ENCODE peak calls at places on chromosomes 6 and 20, in nine cellular contexts. O is naive thymus-derived CD4-positive, alpha-beta T cell; Q is CD8-positive, alpha-beta memory T cell; S is endothelial cell of umbilical vein; B is A673; X is tibial nerve; A is adrenal gland; K is endodermal cell; N is left ventricle myocardium inferior. H is an unnamed sample. For H3K36me3, the result is how much of the 10 kb centered on the place peaks cover.

GRCh38 chr20:17673082-17673481 is 9.0 kb downstream of the RRBP1 start:
- DNase-seq in K (no peak), S (no peak), X (no peak), N (no peak), Q (no peak), O (no peak), A (no peak), B (no peak), H (no peak)

GRCh38 chr6:34057191-34057590 is 88.7 kb downstream of the GRM4 start:
- DNase-seq in X (no peak), Q (no peak), B (no peak), O (no peak), A (no peak), N (no peak), S (no peak), K (no peak), H (no peak)

GRCh38 chr6:85464722-85465150 is 14.9 kb downstream of the NT5E start:
- DNase-seq in A (no peak), S (peak), B (peak), N (no peak), Q (no peak), O (no peak), X (no peak), K (peak), H (peak)

GRCh38 chr20:63769891-63770474 is 30.4 kb downstream of the SLC2A4RG start:
- DNase-seq in S (no peak), O (no peak), A (no peak), N (no peak), B (no peak), K (no peak), X (no peak), Q (no peak), H (no peak)

GRCh38 chr6:92341224-92341623 is 1078.1 kb downstream of the EPHA7 start:
- DNase-seq in X (no peak), A (no peak), N (no peak), K (no peak), Q (no peak), O (no peak), S (no peak), B (no peak), H (no peak)

GRCh38 chr20:45114465-45115385 is at the start of gene WFDC5:
- DNase-seq in N (no peak), X (no peak), K (peak), B (no peak), O (no peak), Q (no peak), S (no peak), A (no peak), H (no peak)

GRCh38 chr6:142381845-142382378 is 80.1 kb downstream of the ADGRG6 start:
- DNase-seq in K (no peak), Q (no peak), O (no peak), X (no peak), B (no peak), S (no peak), A (no peak), N (no peak), H (no peak)

GRCh38 chr6:119322715-119323350 is 26.7 kb downstream of the MAN1A1 start:
- DNase-seq in K (no peak), O (peak), X (no peak), Q (peak), A (no peak), B (no peak), S (no peak), N (no peak), H (no peak)

GRCh38 chr20:38434310-38434741 is 802 bp downstream of the SNHG17 start:
- DNase-seq in K (peak), A (peak), X (no peak), O (peak), B (peak), N (no peak), S (peak), Q (peak), H (no peak)

GRCh38 chr6:5151955-5152401 is 66.8 kb downstream of the PPP1R3G start:
- DNase-seq in A (no peak), B (no peak), S (no peak), K (no peak), Q (no peak), O (no peak), N (no peak), X (no peak), H (no peak)

GRCh38 chr6:110055387-110055735 is 77.2 kb downstream of the GPR6 start:
- DNase-seq in B (peak), K (peak), A (no peak), N (no peak), Q (no peak), O (no peak), S (no peak), X (no peak), H (no peak)

GRCh38 chr20:34491932-34492509 is 24.2 kb upstream of the DYNLRB1 start:
- DNase-seq in Q (no peak), O (no peak), B (no peak), X (no peak), A (no peak), N (no peak), K (no peak), S (no peak), H (no peak)

GRCh38 chr6:160391419-160392116 is 43.4 kb downstream of the SLC22A3 start:
- DNase-seq in S (no peak), A (peak), O (no peak), K (no peak), Q (no peak), X (no peak), N (no peak), B (no peak), H (no peak)

GRCh38 chr6:56172144-56172543 is 75.2 kb downstream of the COL21A1 start:
- DNase-seq in O (no peak), N (no peak), A (no peak), S (peak), X (no peak), K (no peak), B (no peak), Q (no peak), H (no peak)

GRCh38 chr6:109349419-109349987 is 32.8 kb downstream of the CD164 start:
- DNase-seq in K (no peak), N (no peak), B (peak), X (no peak), O (no peak), Q (no peak), S (peak), A (peak), H (no peak)

GRCh38 chr20:7454047-7454446 is 486.2 kb downstream of the HAO1 start:
- DNase-seq in O (no peak), S (no peak), A (no peak), N (no peak), B (no peak), K (no peak), X (no peak), Q (no peak), H (no peak)

GRCh38 chr6:137389150-137389664 is 105.0 kb downstream of the OLIG3 start:
- DNase-seq in K (no peak), Q (peak), X (no peak), O (peak), B (peak), S (no peak), N (no peak), A (no peak), H (no peak)

GRCh38 chr6:156242206-156242605 is 535.0 kb upstream of the ARID1B start:
- DNase-seq in N (no peak), B (no peak), Q (no peak), K (no peak), S (no peak), O (no peak), A (no peak), X (no peak), H (no peak)
- H3K36me3 ChIP-seq in N (under half), B (under half), Q (under half), K (under half), S (under half), O (under half), A (under half), X (under half), H (under half)

DNA sequence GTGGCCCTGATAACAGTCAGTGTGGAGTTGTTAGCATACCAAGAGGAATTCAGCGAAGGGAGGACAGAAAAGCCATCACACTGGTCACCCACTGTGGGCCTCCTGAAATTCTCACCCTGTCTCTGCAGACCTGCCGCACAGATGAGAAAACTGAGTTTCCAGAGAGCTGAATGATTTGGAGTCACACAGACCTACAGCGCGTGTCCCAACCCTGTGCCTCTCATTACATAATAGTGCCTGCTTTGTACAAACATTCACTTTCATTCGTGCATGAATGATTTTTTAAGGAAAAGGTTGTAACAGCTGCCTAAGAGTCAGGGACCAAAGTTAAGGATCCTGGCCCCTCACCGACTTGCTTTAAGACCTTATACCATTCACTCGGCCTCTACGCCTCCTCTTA is 62.7 kb downstream of the THBS2 start:
- DNase-seq in N (no peak), Q (no peak), X (no peak), A (no peak), S (no peak), B (no peak), K (no peak), O (no peak), H (no peak)
- H3K27ac ChIP-seq in N (peak), Q (no peak), X (no peak), A (peak), S (no peak), B (no peak), K (no peak), O (no peak), H (no peak)

GRCh38 chr20:35732644-35732982 is 9.4 kb downstream of the RBM39 start:
- DNase-seq in S (no peak), O (no peak), Q (no peak), K (no peak), N (no peak), X (no peak), B (no peak), A (no peak), H (no peak)
- H3K36me3 ChIP-seq in S (half or more), O (half or more), Q (half or more), K (half or more), N (half or more), X (half or more), B (half or more), A (half or more), H (half or more)

DNA sequence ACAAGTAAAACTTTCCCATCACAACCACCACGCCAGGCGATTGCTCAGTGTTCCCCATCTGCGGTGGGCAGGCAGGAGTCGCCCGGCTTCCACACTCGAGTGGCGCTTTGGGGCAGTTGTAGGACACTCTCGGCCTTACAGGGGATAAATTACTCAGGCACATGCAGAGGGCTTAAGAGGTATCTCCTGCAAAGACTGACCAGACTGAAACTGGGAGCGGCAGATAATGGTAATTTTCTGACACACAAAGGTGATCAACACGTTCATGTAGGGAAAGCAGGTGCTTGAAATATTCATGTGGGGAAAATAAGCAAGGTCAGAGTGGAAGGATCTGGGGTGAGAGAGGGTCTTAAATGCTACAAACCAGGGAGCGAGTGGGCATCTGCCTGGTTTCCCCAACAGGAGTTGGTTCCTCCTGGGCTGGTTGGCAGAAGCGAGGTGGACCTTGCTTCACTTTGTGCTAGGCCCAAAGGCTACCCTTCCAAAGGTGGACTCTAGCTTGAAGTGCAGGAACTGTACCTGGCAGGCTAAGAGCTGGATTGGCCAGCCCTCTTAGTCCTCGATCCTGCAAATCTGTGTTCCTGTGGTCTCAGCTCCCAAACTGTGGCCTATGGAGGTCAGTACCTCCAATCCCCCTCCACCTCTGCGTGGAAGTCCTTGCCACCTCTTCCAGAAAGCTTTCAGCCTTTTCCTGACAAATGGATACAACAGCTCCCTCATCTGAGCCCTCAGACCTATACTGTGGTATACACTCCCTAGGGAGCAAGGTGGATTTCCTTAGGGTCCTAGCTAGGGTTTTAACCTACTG is 16.7 kb downstream of the PLAGL2 start:
- DNase-seq in N (no peak), K (peak), O (no peak), A (no peak), B (no peak), X (no peak), Q (no peak), S (peak), H (no peak)
- H3K27ac ChIP-seq in N (peak), K (peak), O (peak), A (peak), B (peak), X (peak), Q (peak), S (no peak), H (peak)

GRCh38 chr20:46371656-46372055 is 34.8 kb downstream of the ELMO2 start:
- DNase-seq in B (no peak), X (no peak), A (no peak), S (no peak), Q (no peak), O (no peak), N (no peak), K (no peak), H (no peak)

GRCh38 chr20:46367234-46367633 is 39.2 kb downstream of the ELMO2 start:
- DNase-seq in X (no peak), B (no peak), O (no peak), N (no peak), Q (no peak), K (no peak), S (no peak), A (no peak), H (no peak)

GRCh38 chr20:46367967-46368901 is 38.2 kb downstream of the ELMO2 start:
- DNase-seq in Q (no peak), S (no peak), K (no peak), O (no peak), N (no peak), X (no peak), B (no peak), A (peak), H (no peak)

GRCh38 chr20:46366826-46367225 is 39.6 kb downstream of the ELMO2 start:
- DNase-seq in S (no peak), A (no peak), O (no peak), N (no peak), B (no peak), X (no peak), K (no peak), Q (no peak), H (no peak)

GRCh38 chr20:46368902-46369268 is 37.5 kb downstream of the ELMO2 start:
- DNase-seq in B (no peak), X (no peak), A (no peak), N (no peak), Q (no peak), S (no peak), K (no peak), O (no peak), H (no peak)
- H3K36me3 ChIP-seq in B (under half), X (half or more), A (half or more), N (half or more), Q (half or more), S (under half), K (half or more), O (under half), H (under half)

DNA sequence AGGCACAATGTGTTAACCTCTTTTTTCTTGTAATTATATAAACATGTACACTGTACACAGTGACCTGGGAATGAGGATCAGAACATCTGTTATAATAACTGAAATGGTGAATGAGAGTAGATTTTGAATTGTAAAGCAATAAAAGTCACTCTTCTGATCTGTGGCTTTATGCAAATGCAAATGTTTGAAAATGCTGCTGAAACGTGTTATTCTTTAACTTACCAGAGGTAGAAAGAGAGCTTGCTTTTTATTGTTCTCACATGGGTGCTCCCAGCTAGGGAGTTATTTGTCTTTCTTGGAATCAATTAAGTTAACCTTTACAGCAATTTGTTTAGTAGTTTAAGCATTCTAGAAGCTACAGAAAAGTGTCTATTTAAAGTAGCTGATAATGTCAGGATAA is 213.8 kb downstream of the GRIK2 start:
- DNase-seq in X (no peak), Q (no peak), O (no peak), N (no peak), A (no peak), K (no peak), B (no peak), S (no peak), H (no peak)
- H3K27ac ChIP-seq in X (no peak), Q (no peak), O (no peak), N (no peak), A (no peak), K (no peak), B (no peak), S (no peak), H (no peak)

GRCh38 chr6:144530118-144530517 is 245.0 kb downstream of the UTRN start:
- DNase-seq in A (no peak), S (no peak), O (no peak), K (no peak), Q (no peak), N (no peak), X (no peak), B (no peak), H (no peak)

GRCh38 chr6:144534123-144534676 is 249.1 kb downstream of the UTRN start:
- DNase-seq in B (no peak), K (no peak), A (no peak), S (no peak), O (no peak), X (no peak), Q (no peak), N (no peak), H (no peak)

GRCh38 chr6:144528605-144529425 is 243.7 kb downstream of the UTRN start:
- DNase-seq in N (no peak), Q (no peak), S (no peak), O (no peak), B (peak), K (peak), X (no peak), A (no peak), H (no peak)
- H3K36me3 ChIP-seq in N (half or more), Q (under half), S (under half), O (under half), B (under half), K (half or more), X (half or more), A (under half), H (under half)

DNA sequence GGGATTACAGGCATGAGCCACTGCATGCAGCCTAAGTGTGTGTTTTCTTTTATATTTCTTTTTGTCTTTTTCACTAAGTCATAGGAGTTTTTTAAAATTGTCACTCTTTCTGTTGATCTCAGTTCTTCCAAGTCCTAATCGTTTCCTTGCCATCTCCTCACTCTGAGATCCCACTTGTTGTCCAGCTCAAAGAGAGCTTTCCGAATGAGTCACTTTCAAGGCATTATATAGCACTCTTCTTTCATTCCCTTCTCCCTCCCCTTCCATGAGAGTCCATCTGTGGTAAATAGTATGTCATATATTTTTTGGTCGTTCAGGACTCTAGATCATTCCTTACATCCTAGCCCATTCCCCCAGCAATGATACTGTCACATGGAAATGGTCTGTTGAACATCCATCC is 4.3 kb downstream of the VAPB start:
- DNase-seq in K (no peak), A (no peak), N (no peak), B (no peak), Q (no peak), O (no peak), X (no peak), S (no peak), H (no peak)
- H3K27ac ChIP-seq in K (no peak), A (no peak), N (no peak), B (no peak), Q (no peak), O (no peak), X (no peak), S (no peak), H (no peak)

DNA sequence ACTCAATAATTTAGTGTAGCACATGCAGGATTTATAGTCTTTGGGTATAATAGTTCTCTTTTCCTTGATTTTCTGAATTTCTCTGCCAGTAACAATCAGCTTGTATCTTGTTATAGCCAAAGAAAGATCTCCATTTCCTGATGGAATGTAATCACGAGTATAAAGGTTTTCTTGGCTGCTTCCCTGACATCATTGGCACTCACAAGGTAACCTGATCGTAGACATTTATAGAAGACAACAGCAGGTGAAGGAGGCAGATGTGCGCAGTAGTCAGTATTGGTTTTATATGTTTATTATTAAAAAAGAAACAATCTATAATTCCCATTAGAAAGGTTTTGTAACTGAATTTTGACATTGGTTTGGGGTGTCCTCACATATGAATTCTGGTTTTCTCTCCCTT is 44.3 kb upstream of the SYNJ2 start:
- DNase-seq in B (no peak), Q (no peak), K (no peak), O (no peak), X (no peak), A (no peak), N (no peak), S (no peak), H (no peak)
- H3K36me3 ChIP-seq in B (under half), Q (under half), K (half or more), O (under half), X (half or more), A (half or more), N (half or more), S (under half), H (half or more)

DNA sequence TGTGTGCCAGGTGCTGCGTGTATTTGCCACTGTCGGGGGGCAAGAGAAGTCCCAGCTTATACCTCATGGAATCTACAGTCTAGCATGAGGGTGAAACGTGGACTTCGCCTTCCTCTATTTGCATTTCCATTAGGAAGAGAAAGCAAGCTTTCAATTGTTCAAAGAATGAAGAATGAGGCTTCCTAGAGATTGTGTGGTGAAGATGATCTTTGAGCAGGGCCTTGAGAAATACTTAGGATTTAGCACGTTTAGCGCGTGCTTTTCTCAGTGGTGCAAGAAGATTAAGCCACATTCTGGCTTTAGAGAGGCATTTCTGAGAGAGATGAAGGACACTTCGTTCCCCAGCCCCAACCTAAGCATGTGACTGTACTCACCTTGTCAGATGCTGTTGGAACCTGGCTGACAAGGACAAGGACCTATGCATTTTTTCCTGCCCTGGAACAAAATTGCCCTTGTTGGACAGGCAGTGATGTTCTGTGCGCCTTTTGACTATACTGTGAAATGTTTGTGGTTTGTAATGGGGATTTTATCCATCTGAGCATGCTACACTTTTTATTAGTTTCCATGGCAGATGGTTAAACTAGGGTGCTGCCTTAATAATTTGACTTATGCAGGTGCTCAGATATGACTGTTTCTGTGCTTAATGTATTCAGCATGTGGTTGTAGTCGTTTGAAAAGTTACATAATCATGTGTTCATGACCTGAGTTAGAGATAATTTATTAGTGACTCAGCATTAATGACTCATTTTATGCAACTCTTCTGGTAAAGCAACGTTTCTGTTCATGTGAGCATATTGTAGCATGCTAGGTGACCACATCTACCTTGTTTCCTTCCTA is 10.7 kb downstream of the TULP4 start:
- DNase-seq in N (no peak), K (no peak), B (peak), Q (no peak), X (no peak), O (no peak), A (peak), S (peak), H (no peak)
- H3K27ac ChIP-seq in N (no peak), K (no peak), B (no peak), Q (no peak), X (no peak), O (no peak), A (no peak), S (no peak), H (no peak)